ENCODE peak calls at places on chromosomes 6 and 20, in five cellular contexts. K is activated T-helper 2 cell treated with anti-CD3 and anti-CD28 coated beads, Interferon-gamma antibody, Interleukin-2, Interleukin-4, amounts not matched to agents 10 μg/mL and 5 μg/mL and 100 μg/mL, durations not matched to agents 14 hours and 24 hours and 36 hours; Q is EL; Z is neuronal stem cell; U is aorta. E is an unnamed sample.

GRCh38 chr20:13883425-13883824 is 98.6 kb downstream of the NDUFAF5 start:
- DNase-seq in Q (no peak), Z (no peak), K (no peak), U (no peak), E (no peak)

GRCh38 chr6:54595844-54596243 is 250.7 kb upstream of the FAM83B start:
- DNase-seq in U (no peak), Z (no peak), K (no peak), Q (peak; percentile 45), E (no peak)

GRCh38 chr6:71698698-71699097 is 187.7 kb upstream of the RIMS1 start:
- DNase-seq in Q (no peak), K (no peak), U (no peak), Z (no peak), E (no peak)

GRCh38 chr20:46541229-46541935 is 9.1 kb downstream of the OCSTAMP start:
- DNase-seq in U (no peak), Q (no peak), K (no peak), Z (no peak), E (no peak)

GRCh38 chr6:127515234-127515793 is 3.8 kb downstream of the MTCL3 start:
- DNase-seq in K (no peak), Z (peak; percentile 53), U (no peak), Q (no peak), E (peak; percentile 2)

GRCh38 chr6:48928937-48929336 is 534.1 kb downstream of the MMUT start:
- DNase-seq in Q (no peak), U (no peak), K (no peak), Z (no peak), E (no peak)

GRCh38 chr6:28105286-28105685 is 19.1 kb upstream of the ZSCAN16 start:
- DNase-seq in Q (peak; percentile 32), U (no peak), K (no peak), Z (no peak), E (peak; percentile 12)

GRCh38 chr6:74768120-74768519 is 437.7 kb downstream of the COL12A1 start:
- DNase-seq in K (no peak), Q (no peak), Z (no peak), U (no peak), E (no peak)

GRCh38 chr6:11009353-11009752 is 34.8 kb downstream of the ELOVL2 start:
- DNase-seq in Z (no peak), K (no peak), U (no peak), Q (peak; percentile 87), E (peak; percentile 8)

GRCh38 chr6:63307581-63308246 is 12.1 kb downstream of the LGSN start:
- DNase-seq in Z (no peak), K (no peak), Q (peak; percentile 41), U (no peak), E (peak; percentile 37)